ENCODE peak calls at places on chromosomes 12 and 14, in ten cellular contexts. J is IMR-90, P is suprapubic skin, V is Peyer's patch, W is heart left ventricle, C is prostate gland, B is K562, K is uterus, U is body of pancreas, M is adrenal gland. D is an unnamed sample.

GRCh38 chr12:15979096-15980091 is 68.3 kb downstream of the DERA start:
- DNase-seq in U (peak; percentile 33), C (no peak), P (no peak), K (no peak), W (no peak), B (peak; percentile 22), V (peak; percentile 58), M (no peak), J (peak; percentile 93), D (no peak)

GRCh38 chr12:3750616-3751015 is 2.3 kb downstream of the CRACR2A start:
- DNase-seq in M (no peak), J (no peak), C (no peak), U (no peak), V (no peak), P (no peak), K (no peak), W (no peak), B (no peak), D (no peak)

GRCh38 chr14:24414077-24414476 is 15.3 kb downstream of the NYNRIN start:
- DNase-seq in P (no peak), K (no peak), W (no peak), J (no peak), M (no peak), U (no peak), B (no peak), C (no peak), V (peak; percentile 9), D (no peak)

GRCh38 chr14:93956514-93957332 is 19.6 kb downstream of the ASB2 start:
- DNase-seq in P (no peak), B (no peak), U (no peak), K (no peak), V (no peak), M (no peak), W (peak; percentile 63), C (no peak), J (no peak), D (no peak)

GRCh38 chr12:58302487-58303011 is 361.2 kb downstream of the ATP23 start:
- DNase-seq in B (no peak), V (no peak), W (no peak), J (no peak), M (peak; percentile 65), P (no peak), K (no peak), C (peak; percentile 11), U (peak; percentile 24), D (no peak)

GRCh38 chr14:68300608-68301007 is 481.0 kb downstream of the RAD51B start:
- DNase-seq in K (no peak), U (no peak), P (no peak), M (no peak), B (no peak), J (no peak), C (no peak), W (no peak), V (no peak), D (no peak)

GRCh38 chr14:72332871-72333270 is 400.6 kb downstream of the RGS6 start:
- DNase-seq in J (no peak), C (no peak), U (no peak), K (no peak), M (no peak), W (no peak), V (no peak), B (no peak), P (no peak), D (no peak)

GRCh38 chr12:121184425-121184824 is 25.5 kb upstream of the P2RX4 start:
- DNase-seq in K (no peak), V (no peak), U (no peak), B (no peak), P (no peak), W (no peak), J (no peak), C (peak; percentile 86), M (no peak), D (no peak)

GRCh38 chr14:35932659-35933159 is 106.6 kb downstream of the BRMS1L start:
- DNase-seq in B (no peak), C (no peak), K (no peak), W (no peak), P (no peak), M (no peak), U (no peak), J (no peak), V (no peak), D (no peak)

GRCh38 chr14:69077841-69078240 is 75.1 kb downstream of the DCAF5 start:
- DNase-seq in U (no peak), M (no peak), J (peak; percentile 92), P (no peak), V (no peak), K (no peak), B (no peak), W (no peak), C (no peak), D (no peak)

GRCh38 chr14:21990116-21990515 is 316.5 kb upstream of the OR4E1 start:
- DNase-seq in W (no peak), K (no peak), C (no peak), V (no peak), B (no peak), U (no peak), P (no peak), J (no peak), M (no peak), D (no peak)

GRCh38 chr12:5309654-5310053 is 122.3 kb upstream of the NTF3 start:
- DNase-seq in K (peak; percentile 14), W (no peak), P (peak; percentile 83), U (no peak), B (no peak), C (peak; percentile 76), J (no peak), V (peak; percentile 69), M (peak; percentile 55), D (no peak)

GRCh38 chr12:125983784-125984510 is 918.7 kb downstream of the AACS start:
- DNase-seq in U (peak; percentile 19), W (no peak), C (peak; percentile 15), B (no peak), P (no peak), V (no peak), K (no peak), M (no peak), J (no peak), D (no peak)

GRCh38 chr12:77213316-77213715 is 147.9 kb upstream of the E2F7 start:
- DNase-seq in U (peak; percentile 6), V (no peak), P (no peak), J (no peak), B (no peak), M (peak; percentile 61), C (no peak), K (peak; percentile 21), W (peak; percentile 43), D (no peak)

GRCh38 chr12:49983892-49984291 is 11.1 kb downstream of the AQP6 start:
- DNase-seq in U (no peak), B (peak; percentile 80), V (no peak), J (peak; percentile 92), P (no peak), K (no peak), W (no peak), M (no peak), C (no peak), D (no peak)

DNA sequence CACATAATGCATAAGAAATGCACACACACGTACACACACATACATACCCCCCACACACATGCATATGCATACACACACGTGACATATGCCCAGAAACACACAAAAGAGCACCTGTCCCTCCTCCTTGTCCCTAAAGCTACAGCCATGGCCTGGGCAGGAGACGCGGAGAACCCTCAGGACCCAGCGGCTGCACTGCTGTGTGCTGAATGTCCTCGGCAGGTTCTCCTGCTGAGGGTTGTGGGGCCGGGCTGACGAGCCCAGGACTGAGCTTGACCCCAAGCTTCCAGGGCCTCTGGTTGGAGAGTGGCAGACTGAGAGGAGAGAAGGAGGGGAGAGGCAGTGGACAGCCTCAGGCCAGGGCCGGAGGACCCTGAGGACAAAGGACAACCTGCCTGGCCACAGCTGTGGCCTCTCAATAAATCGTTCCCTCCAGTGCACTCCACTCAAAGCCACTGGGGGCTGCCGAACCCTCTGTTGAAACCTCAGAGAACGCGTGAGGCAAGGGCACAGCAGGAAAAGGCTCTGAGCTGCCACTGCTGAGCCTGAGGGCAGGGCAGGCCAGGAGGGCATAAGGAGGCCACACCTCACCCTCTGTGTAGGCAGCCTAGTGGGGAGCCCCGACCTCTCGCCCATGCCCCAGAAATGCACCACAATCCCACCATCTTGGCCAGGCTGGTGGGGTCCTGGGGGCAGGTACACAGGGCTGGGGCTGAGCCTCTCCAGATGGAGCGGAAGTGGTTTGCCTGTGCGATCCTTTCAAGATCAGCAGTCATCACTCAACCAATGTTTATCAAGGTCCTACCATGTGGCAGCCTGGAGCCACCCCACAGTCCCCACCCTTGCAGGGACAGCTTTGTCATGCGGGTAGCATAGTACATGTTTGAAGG is 3.1 kb downstream of the CACNA2D4 start:
- DNase-seq in B (peak; percentile 48), W (no peak), U (no peak), K (no peak), C (no peak), J (no peak), P (peak; percentile 67), M (peak; percentile 35), V (peak; percentile 42), D (peak; percentile 2)
- TF ChIP-seq POLR2A in B (no peak), W (no peak), U (no peak), K (no peak), C (no peak), J (no peak), P (no peak), M (no peak), V (no peak), D (no peak)

GRCh38 chr12:62834406-62834805 is 100.5 kb downstream of the PPM1H start:
- DNase-seq in W (peak; percentile 40), C (no peak), B (peak; percentile 14), V (no peak), K (peak; percentile 85), U (no peak), P (no peak), M (no peak), J (no peak), D (no peak)
- TF ChIP-seq POLR2A in W (no peak), C (no peak), B (no peak), V (no peak), K (no peak), U (no peak), P (no peak), M (no peak), J (no peak), D (no peak)

DNA sequence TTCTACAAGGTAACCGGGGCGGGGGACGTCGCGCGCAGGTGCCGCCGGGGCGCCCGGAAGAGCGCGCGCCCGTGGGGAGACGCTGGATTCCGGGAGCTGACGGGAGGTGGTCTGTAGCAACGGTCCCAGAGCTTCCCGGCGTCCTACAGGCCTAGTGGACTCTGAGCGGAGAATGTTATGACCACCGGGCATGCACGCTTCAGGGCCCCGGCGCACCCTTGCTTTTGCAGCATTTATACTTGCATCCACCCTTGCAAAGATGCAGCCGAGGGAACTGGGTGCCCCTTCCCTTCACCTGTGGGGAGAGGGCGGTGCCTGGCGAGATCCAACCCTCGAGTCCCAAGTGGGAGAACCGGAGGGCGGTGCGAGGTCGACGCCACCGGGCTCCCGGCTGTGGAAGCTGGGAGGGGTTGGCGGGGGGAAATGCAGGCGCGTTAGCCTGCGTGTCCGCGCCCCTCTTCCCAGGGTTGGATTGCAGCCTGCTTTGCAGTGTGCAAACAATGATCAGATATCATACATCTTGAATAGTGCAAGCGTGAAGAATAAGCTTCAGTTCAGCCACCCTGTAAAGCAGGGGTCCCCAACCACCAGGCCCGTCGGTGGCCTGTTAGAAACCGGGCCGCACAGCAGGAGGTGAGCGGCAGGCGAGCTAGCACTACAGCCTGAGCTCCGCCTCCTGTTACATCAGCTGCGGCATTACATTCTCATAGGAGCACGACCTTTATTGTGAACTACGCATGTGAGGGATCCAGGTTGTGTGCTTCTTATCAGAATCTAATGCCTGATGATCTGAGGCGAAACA is 576 bp downstream of the ERP29 start:
- DNase-seq in B (peak; percentile 91), J (peak; percentile 82), M (peak; percentile 88), C (peak; percentile 42), U (peak; percentile 83), P (peak; percentile 84), K (peak; percentile 51), W (peak; percentile 52), V (peak; percentile 87), D (no peak)
- TF ChIP-seq POLR2A in B (peak; percentile 64), J (no peak), M (peak; percentile 22), C (no peak), U (peak; percentile 28), P (no peak), K (no peak), W (no peak), V (no peak), D (no peak)

GRCh38 chr14:104795468-104795780 is at the start of gene AKT1:
- DNase-seq in J (no peak), C (no peak), M (no peak), V (no peak), U (no peak), P (no peak), K (no peak), W (no peak), B (no peak), D (no peak)
- TF ChIP-seq POLR2A in J (peak; percentile 14), C (no peak), M (no peak), V (no peak), U (no peak), P (no peak), K (no peak), W (no peak), B (no peak), D (no peak)